ENCODE peak calls at places on chromosomes 13 and 19, in six cellular contexts. L is kidney epithelial cell; B is H9; F is activated CD8-positive, alpha-beta T cell treated with anti-CD3 and anti-CD28 coated beads for 36 hours; I is CD4-positive, CD25-positive, alpha-beta regulatory T cell; P is GM12865. Z is an unnamed sample.

GRCh38 chr13:83153833-83154232 is 728.4 kb downstream of the SLITRK1 start:
- DNase-seq in L (no peak), B (no peak), F (no peak), I (no peak), P (no peak), Z (no peak)

GRCh38 chr19:3580156-3580955 is 4.9 kb upstream of the GIPC3 start:
- DNase-seq in L (peak; percentile 69), B (no peak), F (no peak), I (no peak), P (no peak), Z (no peak)

GRCh38 chr19:7869453-7869909 is 4.7 kb downstream of the PRR36 start:
- DNase-seq in L (no peak), B (peak; percentile 81), F (peak; percentile 81), I (peak; percentile 75), P (peak; percentile 87), Z (peak; percentile 84)

GRCh38 chr19:4108767-4109625 is 14.9 kb downstream of the MAP2K2 start:
- DNase-seq in L (no peak), B (no peak), F (peak; percentile 88), I (peak; percentile 36), P (peak; percentile 92), Z (peak; percentile 92)

GRCh38 chr13:29922281-29922821 is 71.9 kb upstream of the UBL3 start:
- DNase-seq in L (no peak), B (no peak), F (no peak), I (no peak), P (no peak), Z (no peak)

GRCh38 chr13:114012141-114012540 is 38.3 kb upstream of the C13orf46 start:
- DNase-seq in L (no peak), B (no peak), F (no peak), I (no peak), P (no peak), Z (no peak)

GRCh38 chr19:10544242-10544752 is 593 bp downstream of the ATG4D start:
- DNase-seq in L (no peak), B (no peak), F (peak; percentile 38), I (peak; percentile 26), P (peak; percentile 34), Z (no peak)

GRCh38 chr19:35116085-35116801 is 620 bp downstream of the FXYD3 start:
- DNase-seq in L (no peak), B (no peak), F (no peak), I (no peak), P (no peak), Z (no peak)

GRCh38 chr13:113651511-113652403 is 6.2 kb downstream of the ATP4B start:
- DNase-seq in L (no peak), B (no peak), F (no peak), I (no peak), P (no peak), Z (no peak)

GRCh38 chr19:44745386-44745831 is 3.1 kb upstream of the BCL3 start:
- DNase-seq in L (no peak), B (peak; percentile 62), F (no peak), I (no peak), P (no peak), Z (no peak)

GRCh38 chr19:53467503-53468262 is at the start of gene ZNF813:
- DNase-seq in L (peak; percentile 14), B (peak; percentile 93), F (peak; percentile 98), I (peak; percentile 92), P (peak; percentile 92), Z (peak; percentile 89)

GRCh38 chr13:100176781-100177389 is 88.0 kb downstream of the PCCA start:
- DNase-seq in L (no peak), B (no peak), F (no peak), I (no peak), P (no peak), Z (no peak)

GRCh38 chr13:21078501-21078900 is 17.1 kb upstream of the LATS2 start:
- DNase-seq in L (no peak), B (no peak), F (no peak), I (no peak), P (no peak), Z (no peak)

GRCh38 chr19:5913739-5914357 is at the start of gene CAPS:
- DNase-seq in L (peak; percentile 62), B (no peak), F (no peak), I (no peak), P (no peak), Z (no peak)

GRCh38 chr13:21225082-21225481 is 48.6 kb downstream of the MRPL57 start:
- DNase-seq in L (no peak), B (no peak), F (no peak), I (no peak), P (no peak), Z (no peak)

GRCh38 chr13:102191951-102192461 is 209.8 kb downstream of the FGF14 start:
- DNase-seq in L (peak; percentile 9), B (no peak), F (no peak), I (no peak), P (no peak), Z (no peak)

GRCh38 chr13:29713841-29714240 is 118.4 kb upstream of the SLC7A1 start:
- DNase-seq in L (no peak), B (no peak), F (peak; percentile 7), I (no peak), P (peak; percentile 29), Z (no peak)

GRCh38 chr19:40348961-40349507 is 539 bp downstream of the PLD3 start:
- DNase-seq in L (no peak), B (no peak), F (peak; percentile 19), I (no peak), P (peak; percentile 42), Z (no peak)

GRCh38 chr19:5826531-5827341 is 12.8 kb downstream of the FUT6 start:
- DNase-seq in L (no peak), B (peak; percentile 84), F (peak; percentile 54), I (peak; percentile 21), P (peak; percentile 59), Z (peak; percentile 44)

GRCh38 chr19:40542197-40542859 is 34.3 kb upstream of the SHKBP1 start:
- DNase-seq in L (no peak), B (no peak), F (no peak), I (no peak), P (no peak), Z (no peak)

GRCh38 chr13:27403252-27403678 is 21.2 kb upstream of the GTF3A start:
- DNase-seq in L (no peak), B (no peak), F (no peak), I (no peak), P (no peak), Z (no peak)

GRCh38 chr13:30968734-30969335 is 36.4 kb downstream of the TEX26 start:
- DNase-seq in L (no peak), B (no peak), F (no peak), I (no peak), P (no peak), Z (no peak)

GRCh38 chr13:47237571-47237970 is 340.7 kb upstream of the HTR2A start:
- DNase-seq in L (no peak), B (no peak), F (no peak), I (no peak), P (no peak), Z (no peak)

GRCh38 chr19:17078920-17079709 is 3.5 kb downstream of the MYO9B start:
- DNase-seq in L (no peak), B (no peak), F (peak; percentile 15), I (no peak), P (peak; percentile 44), Z (no peak)

GRCh38 chr19:48646192-48646911 is 365 bp upstream of the CA11 start:
- DNase-seq in L (no peak), B (peak; percentile 96), F (peak; percentile 94), I (peak; percentile 88), P (peak; percentile 91), Z (peak; percentile 91)

GRCh38 chr13:29362849-29363604 is 232.5 kb downstream of the SLC7A1 start:
- DNase-seq in L (no peak), B (peak; percentile 81), F (peak; percentile 41), I (no peak), P (peak; percentile 72), Z (peak; percentile 29)

GRCh38 chr13:108227651-108228272 is 9.6 kb downstream of the ABHD13 start:
- DNase-seq in L (no peak), B (no peak), F (peak; percentile 32), I (peak; percentile 27), P (peak; percentile 48), Z (peak; percentile 38)

GRCh38 chr13:102484329-102484728 is 82.5 kb upstream of the FGF14 start:
- DNase-seq in L (no peak), B (no peak), F (no peak), I (no peak), P (no peak), Z (no peak)

GRCh38 chr19:2253106-2254051 is 2.8 kb downstream of the JSRP1 start:
- DNase-seq in L (no peak), B (peak; percentile 79), F (peak; percentile 65), I (peak; percentile 27), P (peak; percentile 57), Z (peak; percentile 67)

GRCh38 chr13:110062077-110062776 is 244.7 kb downstream of the COL4A1 start:
- DNase-seq in L (peak; percentile 37), B (no peak), F (no peak), I (no peak), P (no peak), Z (no peak)

GRCh38 chr13:63944896-63945295 is 2529.2 kb upstream of the PCDH20 start:
- DNase-seq in L (no peak), B (no peak), F (no peak), I (no peak), P (no peak), Z (no peak)

GRCh38 chr13:98315902-98316301 is 138.8 kb upstream of the RNF113B start:
- DNase-seq in L (no peak), B (no peak), F (no peak), I (no peak), P (no peak), Z (no peak)

GRCh38 chr13:44364601-44365000 is 9.0 kb upstream of the SERP2 start:
- DNase-seq in L (peak; percentile 59), B (no peak), F (no peak), I (no peak), P (no peak), Z (no peak)

GRCh38 chr13:40786568-40786996 is 2.8 kb upstream of the SLC25A15 start:
- DNase-seq in L (no peak), B (peak; percentile 8), F (peak; percentile 73), I (no peak), P (no peak), Z (no peak)

GRCh38 chr19:1967087-1967608 is 26.2 kb downstream of the CSNK1G2 start:
- DNase-seq in L (no peak), B (no peak), F (peak; percentile 74), I (no peak), P (no peak), Z (no peak)

GRCh38 chr19:34336781-34337271 is 28.2 kb upstream of the GPI start:
- DNase-seq in L (no peak), B (no peak), F (peak; percentile 70), I (peak; percentile 30), P (peak; percentile 64), Z (peak; percentile 42)

GRCh38 chr13:110305544-110305943 is 1.4 kb downstream of the COL4A1 start:
- DNase-seq in L (no peak), B (no peak), F (no peak), I (no peak), P (no peak), Z (no peak)

Z was measured in naive B cell.